ENCODE peak calls at places on chromosomes 3 and 15, in four cellular contexts. One of them, this sample, is unnamed.

GRCh38 chr15:62691008-62691407 is 351.5 kb upstream of the TPM1 start:
- DNase-seq in CD4-positive, alpha-beta T cell: no peak
- DNase-seq in progenitor cell of endocrine pancreas: no peak
- DNase-seq in GM10248: no peak
- DNase-seq in this sample: no peak

GRCh38 chr15:34084086-34084485 is 17.6 kb downstream of the EMC7 start:
- DNase-seq in CD4-positive, alpha-beta T cell: no peak
- DNase-seq in progenitor cell of endocrine pancreas: no peak
- DNase-seq in GM10248: no peak
- DNase-seq in this sample: no peak

GRCh38 chr3:50472958-50473357 is 30.5 kb downstream of the CACNA2D2 start:
- DNase-seq in CD4-positive, alpha-beta T cell: no peak
- DNase-seq in progenitor cell of endocrine pancreas: no peak
- DNase-seq in GM10248: no peak
- DNase-seq in this sample: no peak

GRCh38 chr15:86690566-86690965 is 610.9 kb downstream of the AGBL1 start:
- DNase-seq in CD4-positive, alpha-beta T cell: no peak
- DNase-seq in progenitor cell of endocrine pancreas: no peak
- DNase-seq in GM10248: no peak
- DNase-seq in this sample: no peak

GRCh38 chr3:48983096-48983495 is 6.9 kb upstream of the P4HTM start:
- DNase-seq in CD4-positive, alpha-beta T cell: no peak
- DNase-seq in progenitor cell of endocrine pancreas: no peak
- DNase-seq in GM10248: no peak
- DNase-seq in this sample: no peak

GRCh38 chr3:14204605-14205284 is 26.1 kb downstream of the LSM3 start:
- DNase-seq in CD4-positive, alpha-beta T cell: no peak
- DNase-seq in progenitor cell of endocrine pancreas: no peak
- DNase-seq in GM10248: no peak
- DNase-seq in this sample: no peak

GRCh38 chr15:24878153-24878552 is 76.6 kb upstream of the SNRPN start:
- DNase-seq in CD4-positive, alpha-beta T cell: no peak
- DNase-seq in progenitor cell of endocrine pancreas: no peak
- DNase-seq in GM10248: no peak
- DNase-seq in this sample: no peak

GRCh38 chr3:50862221-50862620 is 187.5 kb downstream of the DOCK3 start:
- DNase-seq in CD4-positive, alpha-beta T cell: no peak
- DNase-seq in progenitor cell of endocrine pancreas: no peak
- DNase-seq in GM10248: no peak
- DNase-seq in this sample: no peak

GRCh38 chr3:86990734-86991481 is at the start of gene VGLL3:
- DNase-seq in CD4-positive, alpha-beta T cell: no peak
- DNase-seq in progenitor cell of endocrine pancreas: peak; percentile 68
- DNase-seq in GM10248: peak; percentile 15
- DNase-seq in this sample: peak; percentile 31

GRCh38 chr15:48066456-48066855 is 54.3 kb upstream of the SLC24A5 start:
- DNase-seq in CD4-positive, alpha-beta T cell: no peak
- DNase-seq in progenitor cell of endocrine pancreas: no peak
- DNase-seq in GM10248: no peak
- DNase-seq in this sample: no peak

GRCh38 chr3:132047209-132047608 is 12.4 kb upstream of the CPNE4 start:
- DNase-seq in CD4-positive, alpha-beta T cell: no peak
- DNase-seq in progenitor cell of endocrine pancreas: no peak
- DNase-seq in GM10248: no peak
- DNase-seq in this sample: no peak

GRCh38 chr3:170493712-170494182 is 75.1 kb downstream of the CLDN11 start:
- DNase-seq in CD4-positive, alpha-beta T cell: no peak
- DNase-seq in progenitor cell of endocrine pancreas: no peak
- DNase-seq in GM10248: no peak
- DNase-seq in this sample: no peak

GRCh38 chr3:79040091-79040490 is 727.7 kb downstream of the ROBO1 start:
- DNase-seq in CD4-positive, alpha-beta T cell: no peak
- DNase-seq in progenitor cell of endocrine pancreas: no peak
- DNase-seq in GM10248: no peak
- DNase-seq in this sample: no peak

GRCh38 chr3:194941956-194942483 is 256.3 kb downstream of the FAM43A start:
- DNase-seq in CD4-positive, alpha-beta T cell: no peak
- DNase-seq in progenitor cell of endocrine pancreas: no peak
- DNase-seq in GM10248: no peak
- DNase-seq in this sample: no peak

GRCh38 chr3:64648927-64649906 is 38.6 kb downstream of the ADAMTS9 start:
- DNase-seq in CD4-positive, alpha-beta T cell: no peak
- DNase-seq in progenitor cell of endocrine pancreas: no peak
- DNase-seq in GM10248: no peak
- DNase-seq in this sample: no peak

GRCh38 chr3:159616234-159616825 is 372.3 kb upstream of the IL12A start:
- DNase-seq in CD4-positive, alpha-beta T cell: no peak
- DNase-seq in progenitor cell of endocrine pancreas: no peak
- DNase-seq in GM10248: no peak
- DNase-seq in this sample: no peak

GRCh38 chr3:41216993-41217392 is 17.7 kb downstream of the CTNNB1 start:
- DNase-seq in CD4-positive, alpha-beta T cell: no peak
- DNase-seq in progenitor cell of endocrine pancreas: no peak
- DNase-seq in GM10248: no peak
- DNase-seq in this sample: no peak

GRCh38 chr3:37118163-37118562 is 56.2 kb downstream of the LRRFIP2 start:
- DNase-seq in CD4-positive, alpha-beta T cell: no peak
- DNase-seq in progenitor cell of endocrine pancreas: no peak
- DNase-seq in GM10248: no peak
- DNase-seq in this sample: no peak

GRCh38 chr3:152302521-152303021 is 33.8 kb downstream of the MBNL1 start:
- DNase-seq in CD4-positive, alpha-beta T cell: no peak
- DNase-seq in progenitor cell of endocrine pancreas: no peak
- DNase-seq in GM10248: no peak
- DNase-seq in this sample: peak; percentile 15

GRCh38 chr3:160224811-160225180 is 426 bp upstream of the C3orf80 start:
- DNase-seq in CD4-positive, alpha-beta T cell: no peak
- DNase-seq in progenitor cell of endocrine pancreas: no peak
- DNase-seq in GM10248: no peak
- DNase-seq in this sample: no peak

GRCh38 chr15:81373996-81374395 is at the start of gene TMC3:
- DNase-seq in CD4-positive, alpha-beta T cell: no peak
- DNase-seq in progenitor cell of endocrine pancreas: no peak
- DNase-seq in GM10248: no peak
- DNase-seq in this sample: no peak

GRCh38 chr3:190252080-190252479 is 70.2 kb downstream of the CLDN1 start:
- DNase-seq in CD4-positive, alpha-beta T cell: no peak
- DNase-seq in progenitor cell of endocrine pancreas: no peak
- DNase-seq in GM10248: no peak
- DNase-seq in this sample: no peak

GRCh38 chr3:17942856-17943255 is 200.4 kb upstream of the TBC1D5 start:
- DNase-seq in CD4-positive, alpha-beta T cell: no peak
- DNase-seq in progenitor cell of endocrine pancreas: no peak
- DNase-seq in GM10248: no peak
- DNase-seq in this sample: no peak

GRCh38 chr3:48598323-48599076 is 3.4 kb upstream of the COL7A1 start:
- DNase-seq in CD4-positive, alpha-beta T cell: no peak
- DNase-seq in progenitor cell of endocrine pancreas: no peak
- DNase-seq in GM10248: no peak
- DNase-seq in this sample: no peak

GRCh38 chr15:61871926-61872522 is 188.2 kb downstream of the VPS13C start:
- DNase-seq in CD4-positive, alpha-beta T cell: no peak
- DNase-seq in progenitor cell of endocrine pancreas: no peak
- DNase-seq in GM10248: peak; percentile 17
- DNase-seq in this sample: peak; percentile 8

GRCh38 chr15:85444329-85444605 is 63.9 kb downstream of the AKAP13 start:
- DNase-seq in CD4-positive, alpha-beta T cell: no peak
- DNase-seq in progenitor cell of endocrine pancreas: no peak
- DNase-seq in GM10248: no peak
- DNase-seq in this sample: no peak

GRCh38 chr15:85443046-85443445 is 62.6 kb downstream of the AKAP13 start:
- DNase-seq in CD4-positive, alpha-beta T cell: no peak
- DNase-seq in progenitor cell of endocrine pancreas: no peak
- DNase-seq in GM10248: no peak
- DNase-seq in this sample: no peak

GRCh38 chr15:85445361-85445760 is 65.0 kb downstream of the AKAP13 start:
- DNase-seq in CD4-positive, alpha-beta T cell: no peak
- DNase-seq in progenitor cell of endocrine pancreas: no peak
- DNase-seq in GM10248: no peak
- DNase-seq in this sample: no peak

GRCh38 chr15:85440451-85440850 is 60.0 kb downstream of the AKAP13 start:
- DNase-seq in CD4-positive, alpha-beta T cell: no peak
- DNase-seq in progenitor cell of endocrine pancreas: no peak
- DNase-seq in GM10248: no peak
- DNase-seq in this sample: peak; percentile 47

GRCh38 chr15:85443593-85444328 is 63.4 kb downstream of the AKAP13 start:
- DNase-seq in CD4-positive, alpha-beta T cell: no peak
- DNase-seq in progenitor cell of endocrine pancreas: no peak
- DNase-seq in GM10248: no peak
- DNase-seq in this sample: no peak
- TF ChIP-seq CTCF in CD4-positive, alpha-beta T cell: no peak
- TF ChIP-seq CTCF in progenitor cell of endocrine pancreas: peak; percentile 15
- TF ChIP-seq CTCF in GM10248: no peak
- TF ChIP-seq CTCF in this sample: no peak

DNA sequence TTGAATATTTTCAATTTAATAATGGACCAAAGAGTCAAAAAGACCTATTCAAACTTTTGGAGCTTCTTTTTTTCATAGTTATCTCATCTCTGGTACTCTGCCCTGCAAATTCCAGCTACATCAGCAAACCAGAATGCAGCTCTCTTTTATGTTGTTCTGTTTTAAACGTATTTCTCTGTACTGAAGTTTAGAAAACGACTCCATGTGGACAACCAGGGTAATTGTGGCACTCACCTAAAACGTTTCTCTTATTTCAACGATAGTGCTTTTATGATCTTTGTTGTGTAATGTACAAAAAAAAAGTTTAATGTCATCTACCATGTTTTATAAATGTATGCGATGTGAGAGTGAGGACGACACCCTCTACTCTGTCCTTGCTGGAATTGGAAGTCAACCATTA is 1472.3 kb upstream of the GBE1 start:
- DNase-seq in CD4-positive, alpha-beta T cell: no peak
- DNase-seq in progenitor cell of endocrine pancreas: no peak
- DNase-seq in GM10248: no peak
- DNase-seq in this sample: no peak
- TF ChIP-seq CTCF in CD4-positive, alpha-beta T cell: no peak
- TF ChIP-seq CTCF in progenitor cell of endocrine pancreas: no peak
- TF ChIP-seq CTCF in GM10248: no peak
- TF ChIP-seq CTCF in this sample: no peak

DNA sequence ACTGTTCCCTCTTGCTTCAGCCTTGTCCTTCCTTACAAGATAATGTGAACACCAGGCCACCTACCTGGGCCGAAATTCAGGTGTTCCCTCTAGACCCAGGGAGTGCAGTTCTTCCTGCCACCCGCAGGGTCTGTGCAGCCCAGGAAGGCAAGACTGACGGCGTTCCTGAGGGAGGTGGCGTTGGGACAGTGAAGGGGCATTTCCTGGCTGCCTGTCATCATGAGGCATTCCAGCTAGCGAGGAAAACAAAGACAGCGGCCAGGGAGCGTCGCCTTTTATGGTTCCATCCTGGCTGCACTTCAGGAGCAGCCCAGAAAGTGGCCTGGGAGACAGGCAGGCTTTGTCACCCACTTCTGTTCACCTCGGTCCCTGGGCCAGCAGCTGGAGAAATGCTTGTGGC is 84.8 kb upstream of the WNT5A start:
- DNase-seq in CD4-positive, alpha-beta T cell: no peak
- DNase-seq in progenitor cell of endocrine pancreas: no peak
- DNase-seq in GM10248: no peak
- DNase-seq in this sample: no peak
- TF ChIP-seq CTCF in CD4-positive, alpha-beta T cell: no peak
- TF ChIP-seq CTCF in progenitor cell of endocrine pancreas: peak; percentile 44
- TF ChIP-seq CTCF in GM10248: no peak
- TF ChIP-seq CTCF in this sample: no peak

GRCh38 chr3:169303660-169304059 is 359.9 kb downstream of the MECOM start:
- DNase-seq in CD4-positive, alpha-beta T cell: no peak
- DNase-seq in progenitor cell of endocrine pancreas: no peak
- DNase-seq in GM10248: no peak
- DNase-seq in this sample: no peak
- TF ChIP-seq CTCF in CD4-positive, alpha-beta T cell: no peak
- TF ChIP-seq CTCF in progenitor cell of endocrine pancreas: no peak
- TF ChIP-seq CTCF in GM10248: no peak
- TF ChIP-seq CTCF in this sample: no peak

GRCh38 chr3:1442271-1442670 is 349.4 kb downstream of the CNTN6 start:
- DNase-seq in CD4-positive, alpha-beta T cell: no peak
- DNase-seq in progenitor cell of endocrine pancreas: no peak
- DNase-seq in GM10248: no peak
- DNase-seq in this sample: no peak

GRCh38 chr3:1444196-1444595 is 351.4 kb downstream of the CNTN6 start:
- DNase-seq in CD4-positive, alpha-beta T cell: no peak
- DNase-seq in progenitor cell of endocrine pancreas: no peak
- DNase-seq in GM10248: no peak
- DNase-seq in this sample: no peak

GRCh38 chr3:1439395-1439794 is 346.6 kb downstream of the CNTN6 start:
- DNase-seq in CD4-positive, alpha-beta T cell: no peak
- DNase-seq in progenitor cell of endocrine pancreas: no peak
- DNase-seq in GM10248: no peak
- DNase-seq in this sample: no peak
- TF ChIP-seq CTCF in CD4-positive, alpha-beta T cell: no peak
- TF ChIP-seq CTCF in progenitor cell of endocrine pancreas: peak; percentile 22
- TF ChIP-seq CTCF in GM10248: peak; percentile 24
- TF ChIP-seq CTCF in this sample: no peak

DNA sequence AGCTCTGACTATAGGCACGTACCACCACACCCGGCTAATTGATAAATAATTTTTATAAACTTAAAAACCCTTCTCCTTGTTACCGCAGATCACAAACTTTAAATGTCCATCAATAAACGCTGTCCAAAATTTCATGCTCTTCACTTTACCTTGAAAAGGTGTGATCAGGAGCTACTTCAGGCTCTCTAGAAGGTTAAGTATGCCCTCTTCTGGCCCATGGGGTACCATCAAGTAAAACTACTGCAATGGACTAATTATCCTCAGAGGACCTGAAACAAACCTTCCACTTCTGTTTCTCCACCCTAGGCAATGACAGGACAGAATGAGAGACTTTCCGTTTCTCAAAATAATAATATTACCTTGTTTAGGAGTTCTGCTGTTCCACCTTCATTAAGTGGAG is 9.2 kb downstream of the LZTFL1 start:
- DNase-seq in CD4-positive, alpha-beta T cell: no peak
- DNase-seq in progenitor cell of endocrine pancreas: no peak
- DNase-seq in GM10248: no peak
- DNase-seq in this sample: no peak
- TF ChIP-seq CTCF in CD4-positive, alpha-beta T cell: peak; percentile 11
- TF ChIP-seq CTCF in progenitor cell of endocrine pancreas: peak; percentile 52
- TF ChIP-seq CTCF in GM10248: no peak
- TF ChIP-seq CTCF in this sample: peak; percentile 14

DNA sequence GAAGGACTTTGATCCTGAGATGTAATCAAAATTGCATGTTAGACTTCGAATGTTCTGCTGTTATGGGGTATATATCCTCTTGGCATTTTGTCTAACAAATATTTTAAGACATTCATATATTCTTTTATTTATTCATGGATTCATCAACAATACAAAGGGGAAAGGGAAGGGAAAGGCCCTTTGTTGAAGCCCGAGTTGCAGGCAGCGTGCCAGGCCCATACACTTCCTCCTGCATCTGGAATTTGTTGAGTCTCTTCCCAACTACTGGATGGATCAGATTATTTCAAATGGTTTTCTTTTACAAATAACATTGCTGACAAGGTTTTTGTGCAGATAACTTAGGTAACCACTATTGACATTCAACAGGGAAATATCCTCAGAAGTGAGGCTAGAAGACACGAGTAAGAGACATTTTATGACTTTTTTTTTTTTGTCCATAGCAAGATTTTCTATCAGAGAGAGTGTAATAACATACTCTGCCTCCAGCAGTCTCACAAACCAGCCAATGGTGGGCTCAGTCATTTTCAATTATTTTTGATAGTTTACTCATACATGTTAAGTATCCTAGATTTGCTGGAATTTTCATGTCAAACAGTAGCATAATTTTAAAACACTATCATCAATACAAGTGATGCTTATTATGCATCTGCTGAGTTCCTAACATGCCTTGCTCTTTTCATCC is 94.3 kb downstream of the RPL39L start:
- DNase-seq in CD4-positive, alpha-beta T cell: no peak
- DNase-seq in progenitor cell of endocrine pancreas: no peak
- DNase-seq in GM10248: no peak
- DNase-seq in this sample: no peak
- TF ChIP-seq CTCF in CD4-positive, alpha-beta T cell: no peak
- TF ChIP-seq CTCF in progenitor cell of endocrine pancreas: no peak
- TF ChIP-seq CTCF in GM10248: no peak
- TF ChIP-seq CTCF in this sample: no peak